ENCODE peak calls at places on chromosomes 1 and 21, in ten cellular contexts. R, I, S, O, N, M, A, P, J and D are unnamed samples.

GRCh38 chr1:235873571-235873970 is 6.9 kb upstream of the LYST start:
- DNase-seq in R (no peak), I (no peak), S (no peak), O (no peak), N (no peak), M (no peak), A (no peak), P (no peak), J (no peak), D (no peak)

GRCh38 chr21:41948901-41949300 is 4.9 kb downstream of the C2CD2 start:
- DNase-seq in R (peak; percentile 53), I (no peak), S (no peak), O (no peak), N (no peak), M (no peak), A (no peak), P (no peak), J (no peak), D (no peak)

GRCh38 chr1:198676253-198676652 is 37.4 kb downstream of the PTPRC start:
- DNase-seq in R (no peak), I (no peak), S (no peak), O (no peak), N (no peak), M (no peak), A (no peak), P (no peak), J (peak; percentile 47), D (no peak)

GRCh38 chr1:16292739-16293138 is 55.8 kb upstream of the CPLANE2 start:
- DNase-seq in R (no peak), I (no peak), S (no peak), O (no peak), N (no peak), M (no peak), A (no peak), P (no peak), J (no peak), D (no peak)

GRCh38 chr1:22557341-22557950 is 5.8 kb upstream of the EPHA8 start:
- DNase-seq in R (no peak), I (no peak), S (no peak), O (no peak), N (no peak), M (no peak), A (no peak), P (no peak), J (no peak), D (no peak)

GRCh38 chr1:88296227-88297010 is 387.7 kb upstream of the PKN2 start:
- DNase-seq in R (no peak), I (no peak), S (no peak), O (no peak), N (no peak), M (no peak), A (no peak), P (peak; percentile 8), J (no peak), D (no peak)

GRCh38 chr21:18289876-18290275 is 45.2 kb downstream of the CHODL start:
- DNase-seq in R (no peak), I (no peak), S (no peak), O (no peak), N (no peak), M (no peak), A (no peak), P (no peak), J (no peak), D (no peak)

GRCh38 chr21:35527358-35527757 is 478.3 kb upstream of the RUNX1 start:
- DNase-seq in R (no peak), I (no peak), S (no peak), O (no peak), N (no peak), M (no peak), A (no peak), P (no peak), J (no peak), D (no peak)

GRCh38 chr1:172717722-172718455 is 59.0 kb downstream of the FASLG start:
- DNase-seq in R (no peak), I (no peak), S (no peak), O (no peak), N (no peak), M (no peak), A (no peak), P (no peak), J (no peak), D (no peak)

GRCh38 chr1:70319750-70320149 is 34.8 kb downstream of the ANKRD13C start:
- DNase-seq in R (no peak), I (no peak), S (no peak), O (no peak), N (no peak), M (no peak), A (no peak), P (no peak), J (no peak), D (no peak)

GRCh38 chr21:31665397-31665796 is 5.9 kb downstream of the SOD1 start:
- DNase-seq in R (no peak), I (no peak), S (no peak), O (no peak), N (no peak), M (no peak), A (no peak), P (no peak), J (no peak), D (no peak)

GRCh38 chr1:14439015-14439414 is 159.5 kb upstream of the KAZN start:
- DNase-seq in R (no peak), I (no peak), S (no peak), O (no peak), N (no peak), M (no peak), A (no peak), P (no peak), J (no peak), D (no peak)

GRCh38 chr1:6298940-6299465 is 38.1 kb upstream of the GPR153 start:
- DNase-seq in R (no peak), I (no peak), S (no peak), O (no peak), N (no peak), M (no peak), A (no peak), P (no peak), J (peak; percentile 73), D (no peak)

GRCh38 chr1:189859385-189859977 is 618.2 kb downstream of the BRINP3 start:
- DNase-seq in R (no peak), I (no peak), S (no peak), O (no peak), N (no peak), M (no peak), A (no peak), P (peak; percentile 71), J (peak; percentile 3), D (peak; percentile 1)

GRCh38 chr1:181396171-181396670 is 87.1 kb upstream of the CACNA1E start:
- DNase-seq in R (no peak), I (no peak), S (no peak), O (no peak), N (no peak), M (no peak), A (no peak), P (no peak), J (no peak), D (no peak)

GRCh38 chr1:226945106-226945857 is 5.2 kb downstream of the COQ8A start:
- DNase-seq in R (no peak), I (peak; percentile 91), S (no peak), O (no peak), N (no peak), M (peak; percentile 22), A (no peak), P (peak; percentile 41), J (no peak), D (no peak)

GRCh38 chr1:91555821-91556531 is 55.3 kb downstream of the CDC7 start:
- DNase-seq in R (no peak), I (no peak), S (no peak), O (no peak), N (no peak), M (no peak), A (no peak), P (no peak), J (no peak), D (no peak)

GRCh38 chr1:206684478-206685255 is at the start of gene MAPKAPK2:
- DNase-seq in R (peak; percentile 94), I (peak; percentile 86), S (peak; percentile 93), O (peak; percentile 76), N (no peak), M (peak; percentile 80), A (peak; percentile 93), P (peak; percentile 82), J (peak; percentile 99), D (peak; percentile 89)
- TF ChIP-seq POLR2AphosphoS5 in R (peak; percentile 85), I (peak; percentile 76), S (peak; percentile 84), O (peak; percentile 60), N (no peak), M (no peak), A (no peak), P (peak; percentile 32), J (no peak), D (no peak)

DNA sequence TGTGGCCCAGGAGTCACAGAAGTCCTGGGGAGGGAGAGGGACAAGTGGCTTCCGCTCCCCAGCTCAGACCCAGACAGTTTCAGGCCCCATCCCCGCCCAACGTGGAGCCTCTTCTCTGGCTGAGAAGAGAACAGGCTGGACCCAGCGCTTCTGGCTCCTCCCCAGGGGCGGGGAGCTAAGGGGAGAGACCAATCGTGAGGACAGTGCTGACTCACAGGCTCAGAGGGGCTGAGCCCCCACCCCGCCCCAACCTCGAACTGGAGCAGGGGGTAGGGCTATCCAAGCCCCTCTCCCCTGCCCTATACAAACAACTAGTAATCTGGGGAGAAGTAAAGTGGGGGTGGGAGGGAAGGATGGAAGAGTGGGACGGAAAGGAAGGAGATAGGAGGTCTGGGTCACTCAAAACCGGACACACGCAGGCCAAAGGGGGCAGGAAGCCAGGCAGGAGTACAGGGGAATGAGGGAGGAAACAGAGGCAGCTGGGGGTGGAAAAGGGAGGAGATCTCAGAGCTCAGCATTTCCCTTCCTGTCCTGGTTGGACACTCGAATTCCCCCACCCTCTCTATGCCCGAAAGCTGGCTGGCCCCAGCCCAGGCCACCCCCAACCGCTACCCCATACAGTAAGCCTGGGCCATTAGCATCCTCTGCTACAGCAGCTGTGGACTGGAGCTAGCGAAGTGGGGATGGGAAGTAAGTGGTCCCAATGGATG is at the start of gene SHC1:
- DNase-seq in R (peak; percentile 92), I (peak; percentile 83), S (peak; percentile 99), O (peak; percentile 95), N (no peak), M (peak; percentile 94), A (peak; percentile 97), P (peak; percentile 97), J (peak; percentile 90), D (peak; percentile 75)
- TF ChIP-seq POLR2AphosphoS5 in R (peak; percentile 95), I (peak; percentile 90), S (peak; percentile 95), O (peak; percentile 78), N (peak; percentile 63), M (peak; percentile 96), A (no peak), P (peak; percentile 97), J (peak; percentile 99), D (no peak)

DNA sequence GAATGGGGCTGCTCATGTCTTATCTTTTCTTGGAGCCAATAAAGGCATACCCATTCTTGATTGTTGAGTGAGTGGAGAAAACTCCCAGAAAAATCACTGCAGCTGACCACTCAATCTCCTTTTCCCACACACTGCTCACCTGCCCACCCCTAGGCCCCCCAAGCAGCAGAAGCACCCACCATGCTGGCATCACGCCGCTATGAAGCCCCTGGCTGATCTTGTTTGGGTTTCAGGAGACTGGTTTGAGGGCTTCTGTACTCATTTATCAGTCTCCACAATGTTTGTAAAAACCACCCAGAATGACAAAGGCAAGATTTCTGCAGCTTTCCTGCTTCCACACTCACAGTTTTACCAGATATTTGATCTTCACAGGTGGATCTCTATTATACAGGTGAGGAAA is 33.5 kb upstream of the ATP2B4 start:
- DNase-seq in R (no peak), I (no peak), S (no peak), O (no peak), N (no peak), M (no peak), A (no peak), P (no peak), J (no peak), D (no peak)
- TF ChIP-seq POLR2AphosphoS5 in R (no peak), I (no peak), S (no peak), O (no peak), N (no peak), M (no peak), A (no peak), P (no peak), J (no peak), D (no peak)

GRCh38 chr1:228072658-228073043 is 9.9 kb upstream of the ARF1 start:
- DNase-seq in R (peak; percentile 62), I (peak; percentile 22), S (no peak), O (no peak), N (no peak), M (no peak), A (peak; percentile 62), P (no peak), J (no peak), D (no peak)
- TF ChIP-seq POLR2AphosphoS5 in R (no peak), I (no peak), S (no peak), O (no peak), N (no peak), M (no peak), A (no peak), P (no peak), J (no peak), D (no peak)